ENCODE peak calls at places on chromosomes 3 and 15, in seven cellular contexts. One of them, this sample, is unnamed.

GRCh38 chr15:84108725-84109124 is 126.8 kb upstream of the GOLGA6L4 start:
- DNase-seq in hypothalamus: no peak
- DNase-seq in activated T-helper 1 cell treated with anti-CD3 and anti-CD28 coated beads, Interleukin-12 subunit alpha, Interleukin-12 subunit beta, Interleukin-2, Interleukin-4 antibody, amounts not matched to agents 30 ng/mL and 10 ng/mL and 1 ng/mL, durations not matched to agents 14 hours and 24 hours and 36 hours: no peak
- DNase-seq in central memory CD4-positive, alpha-beta T cell: no peak
- DNase-seq in dorsolateral prefrontal cortex: no peak
- DNase-seq in astrocyte of the spinal cord: no peak
- DNase-seq in progenitor cell of endocrine pancreas: no peak
- DNase-seq in this sample: no peak

GRCh38 chr3:113947372-113948014 is at the start of gene ZDHHC23:
- DNase-seq in hypothalamus: no peak
- DNase-seq in activated T-helper 1 cell treated with anti-CD3 and anti-CD28 coated beads, Interleukin-12 subunit alpha, Interleukin-12 subunit beta, Interleukin-2, Interleukin-4 antibody, amounts not matched to agents 30 ng/mL and 10 ng/mL and 1 ng/mL, durations not matched to agents 14 hours and 24 hours and 36 hours: peak
- DNase-seq in central memory CD4-positive, alpha-beta T cell: peak
- DNase-seq in dorsolateral prefrontal cortex: peak
- DNase-seq in astrocyte of the spinal cord: peak
- DNase-seq in progenitor cell of endocrine pancreas: peak
- DNase-seq in this sample: peak

GRCh38 chr3:35639251-35640185 is at the start of gene ARPP21:
- DNase-seq in hypothalamus: no peak
- DNase-seq in activated T-helper 1 cell treated with anti-CD3 and anti-CD28 coated beads, Interleukin-12 subunit alpha, Interleukin-12 subunit beta, Interleukin-2, Interleukin-4 antibody, amounts not matched to agents 30 ng/mL and 10 ng/mL and 1 ng/mL, durations not matched to agents 14 hours and 24 hours and 36 hours: no peak
- DNase-seq in central memory CD4-positive, alpha-beta T cell: no peak
- DNase-seq in dorsolateral prefrontal cortex: peak
- DNase-seq in astrocyte of the spinal cord: peak
- DNase-seq in progenitor cell of endocrine pancreas: peak
- DNase-seq in this sample: peak

GRCh38 chr15:27863000-27863399 is 236.1 kb downstream of the OCA2 start:
- DNase-seq in hypothalamus: no peak
- DNase-seq in activated T-helper 1 cell treated with anti-CD3 and anti-CD28 coated beads, Interleukin-12 subunit alpha, Interleukin-12 subunit beta, Interleukin-2, Interleukin-4 antibody, amounts not matched to agents 30 ng/mL and 10 ng/mL and 1 ng/mL, durations not matched to agents 14 hours and 24 hours and 36 hours: no peak
- DNase-seq in central memory CD4-positive, alpha-beta T cell: no peak
- DNase-seq in dorsolateral prefrontal cortex: no peak
- DNase-seq in astrocyte of the spinal cord: no peak
- DNase-seq in progenitor cell of endocrine pancreas: no peak
- DNase-seq in this sample: no peak

GRCh38 chr15:100570282-100570681 is 31.7 kb downstream of the LINS1 start:
- DNase-seq in hypothalamus: no peak
- DNase-seq in activated T-helper 1 cell treated with anti-CD3 and anti-CD28 coated beads, Interleukin-12 subunit alpha, Interleukin-12 subunit beta, Interleukin-2, Interleukin-4 antibody, amounts not matched to agents 30 ng/mL and 10 ng/mL and 1 ng/mL, durations not matched to agents 14 hours and 24 hours and 36 hours: no peak
- DNase-seq in central memory CD4-positive, alpha-beta T cell: no peak
- DNase-seq in dorsolateral prefrontal cortex: no peak
- DNase-seq in astrocyte of the spinal cord: no peak
- DNase-seq in progenitor cell of endocrine pancreas: no peak
- DNase-seq in this sample: no peak

GRCh38 chr3:178083906-178084823 is 452.1 kb upstream of the KCNMB2 start:
- DNase-seq in hypothalamus: no peak
- DNase-seq in activated T-helper 1 cell treated with anti-CD3 and anti-CD28 coated beads, Interleukin-12 subunit alpha, Interleukin-12 subunit beta, Interleukin-2, Interleukin-4 antibody, amounts not matched to agents 30 ng/mL and 10 ng/mL and 1 ng/mL, durations not matched to agents 14 hours and 24 hours and 36 hours: no peak
- DNase-seq in central memory CD4-positive, alpha-beta T cell: no peak
- DNase-seq in dorsolateral prefrontal cortex: no peak
- DNase-seq in astrocyte of the spinal cord: peak
- DNase-seq in progenitor cell of endocrine pancreas: no peak
- DNase-seq in this sample: no peak

GRCh38 chr15:22263738-22264137 is 183.4 kb downstream of the OR4M2 start:
- DNase-seq in hypothalamus: no peak
- DNase-seq in activated T-helper 1 cell treated with anti-CD3 and anti-CD28 coated beads, Interleukin-12 subunit alpha, Interleukin-12 subunit beta, Interleukin-2, Interleukin-4 antibody, amounts not matched to agents 30 ng/mL and 10 ng/mL and 1 ng/mL, durations not matched to agents 14 hours and 24 hours and 36 hours: no peak
- DNase-seq in central memory CD4-positive, alpha-beta T cell: no peak
- DNase-seq in dorsolateral prefrontal cortex: no peak
- DNase-seq in astrocyte of the spinal cord: no peak
- DNase-seq in progenitor cell of endocrine pancreas: no peak
- DNase-seq in this sample: no peak

GRCh38 chr3:188097786-188098185 is 56.2 kb upstream of the LPP start:
- DNase-seq in hypothalamus: no peak
- DNase-seq in activated T-helper 1 cell treated with anti-CD3 and anti-CD28 coated beads, Interleukin-12 subunit alpha, Interleukin-12 subunit beta, Interleukin-2, Interleukin-4 antibody, amounts not matched to agents 30 ng/mL and 10 ng/mL and 1 ng/mL, durations not matched to agents 14 hours and 24 hours and 36 hours: no peak
- DNase-seq in central memory CD4-positive, alpha-beta T cell: no peak
- DNase-seq in dorsolateral prefrontal cortex: no peak
- DNase-seq in astrocyte of the spinal cord: no peak
- DNase-seq in progenitor cell of endocrine pancreas: no peak
- DNase-seq in this sample: no peak

GRCh38 chr3:50154840-50155490 is at the start of gene SEMA3F:
- DNase-seq in hypothalamus: no peak
- DNase-seq in activated T-helper 1 cell treated with anti-CD3 and anti-CD28 coated beads, Interleukin-12 subunit alpha, Interleukin-12 subunit beta, Interleukin-2, Interleukin-4 antibody, amounts not matched to agents 30 ng/mL and 10 ng/mL and 1 ng/mL, durations not matched to agents 14 hours and 24 hours and 36 hours: peak
- DNase-seq in central memory CD4-positive, alpha-beta T cell: peak
- DNase-seq in dorsolateral prefrontal cortex: peak
- DNase-seq in astrocyte of the spinal cord: peak
- DNase-seq in progenitor cell of endocrine pancreas: peak
- DNase-seq in this sample: peak

GRCh38 chr15:101315736-101316135 is 20.7 kb upstream of the SNRPA1 start:
- DNase-seq in hypothalamus: no peak
- DNase-seq in activated T-helper 1 cell treated with anti-CD3 and anti-CD28 coated beads, Interleukin-12 subunit alpha, Interleukin-12 subunit beta, Interleukin-2, Interleukin-4 antibody, amounts not matched to agents 30 ng/mL and 10 ng/mL and 1 ng/mL, durations not matched to agents 14 hours and 24 hours and 36 hours: no peak
- DNase-seq in central memory CD4-positive, alpha-beta T cell: no peak
- DNase-seq in dorsolateral prefrontal cortex: no peak
- DNase-seq in astrocyte of the spinal cord: no peak
- DNase-seq in progenitor cell of endocrine pancreas: no peak
- DNase-seq in this sample: no peak

GRCh38 chr15:55197362-55197705 is 593 bp upstream of the RSL24D1 start:
- DNase-seq in hypothalamus: no peak
- DNase-seq in activated T-helper 1 cell treated with anti-CD3 and anti-CD28 coated beads, Interleukin-12 subunit alpha, Interleukin-12 subunit beta, Interleukin-2, Interleukin-4 antibody, amounts not matched to agents 30 ng/mL and 10 ng/mL and 1 ng/mL, durations not matched to agents 14 hours and 24 hours and 36 hours: no peak
- DNase-seq in central memory CD4-positive, alpha-beta T cell: no peak
- DNase-seq in dorsolateral prefrontal cortex: no peak
- DNase-seq in astrocyte of the spinal cord: no peak
- DNase-seq in progenitor cell of endocrine pancreas: no peak
- DNase-seq in this sample: no peak

GRCh38 chr3:195151866-195152526 is 119.0 kb downstream of the XXYLT1 start:
- DNase-seq in hypothalamus: no peak
- DNase-seq in activated T-helper 1 cell treated with anti-CD3 and anti-CD28 coated beads, Interleukin-12 subunit alpha, Interleukin-12 subunit beta, Interleukin-2, Interleukin-4 antibody, amounts not matched to agents 30 ng/mL and 10 ng/mL and 1 ng/mL, durations not matched to agents 14 hours and 24 hours and 36 hours: no peak
- DNase-seq in central memory CD4-positive, alpha-beta T cell: no peak
- DNase-seq in dorsolateral prefrontal cortex: no peak
- DNase-seq in astrocyte of the spinal cord: peak
- DNase-seq in progenitor cell of endocrine pancreas: no peak
- DNase-seq in this sample: no peak

GRCh38 chr3:172102123-172102882 is 62.9 kb downstream of the FNDC3B start:
- DNase-seq in hypothalamus: no peak
- DNase-seq in activated T-helper 1 cell treated with anti-CD3 and anti-CD28 coated beads, Interleukin-12 subunit alpha, Interleukin-12 subunit beta, Interleukin-2, Interleukin-4 antibody, amounts not matched to agents 30 ng/mL and 10 ng/mL and 1 ng/mL, durations not matched to agents 14 hours and 24 hours and 36 hours: no peak
- DNase-seq in central memory CD4-positive, alpha-beta T cell: peak
- DNase-seq in dorsolateral prefrontal cortex: no peak
- DNase-seq in astrocyte of the spinal cord: no peak
- DNase-seq in progenitor cell of endocrine pancreas: no peak
- DNase-seq in this sample: no peak

GRCh38 chr15:68469162-68470048 is 37.4 kb upstream of the ITGA11 start:
- DNase-seq in hypothalamus: no peak
- DNase-seq in activated T-helper 1 cell treated with anti-CD3 and anti-CD28 coated beads, Interleukin-12 subunit alpha, Interleukin-12 subunit beta, Interleukin-2, Interleukin-4 antibody, amounts not matched to agents 30 ng/mL and 10 ng/mL and 1 ng/mL, durations not matched to agents 14 hours and 24 hours and 36 hours: no peak
- DNase-seq in central memory CD4-positive, alpha-beta T cell: no peak
- DNase-seq in dorsolateral prefrontal cortex: no peak
- DNase-seq in astrocyte of the spinal cord: peak
- DNase-seq in progenitor cell of endocrine pancreas: no peak
- DNase-seq in this sample: no peak

GRCh38 chr3:50165388-50166308 is 10.5 kb downstream of the SEMA3F start:
- DNase-seq in hypothalamus: peak
- DNase-seq in activated T-helper 1 cell treated with anti-CD3 and anti-CD28 coated beads, Interleukin-12 subunit alpha, Interleukin-12 subunit beta, Interleukin-2, Interleukin-4 antibody, amounts not matched to agents 30 ng/mL and 10 ng/mL and 1 ng/mL, durations not matched to agents 14 hours and 24 hours and 36 hours: no peak
- DNase-seq in central memory CD4-positive, alpha-beta T cell: no peak
- DNase-seq in dorsolateral prefrontal cortex: peak
- DNase-seq in astrocyte of the spinal cord: peak
- DNase-seq in progenitor cell of endocrine pancreas: no peak
- DNase-seq in this sample: no peak

GRCh38 chr15:58951388-58952060 is 18.0 kb upstream of the SLTM start:
- DNase-seq in hypothalamus: no peak
- DNase-seq in activated T-helper 1 cell treated with anti-CD3 and anti-CD28 coated beads, Interleukin-12 subunit alpha, Interleukin-12 subunit beta, Interleukin-2, Interleukin-4 antibody, amounts not matched to agents 30 ng/mL and 10 ng/mL and 1 ng/mL, durations not matched to agents 14 hours and 24 hours and 36 hours: no peak
- DNase-seq in central memory CD4-positive, alpha-beta T cell: no peak
- DNase-seq in dorsolateral prefrontal cortex: no peak
- DNase-seq in astrocyte of the spinal cord: peak
- DNase-seq in progenitor cell of endocrine pancreas: no peak
- DNase-seq in this sample: no peak

GRCh38 chr3:51024765-51025681 is 350.3 kb downstream of the DOCK3 start:
- DNase-seq in hypothalamus: no peak
- DNase-seq in activated T-helper 1 cell treated with anti-CD3 and anti-CD28 coated beads, Interleukin-12 subunit alpha, Interleukin-12 subunit beta, Interleukin-2, Interleukin-4 antibody, amounts not matched to agents 30 ng/mL and 10 ng/mL and 1 ng/mL, durations not matched to agents 14 hours and 24 hours and 36 hours: peak
- DNase-seq in central memory CD4-positive, alpha-beta T cell: peak
- DNase-seq in dorsolateral prefrontal cortex: no peak
- DNase-seq in astrocyte of the spinal cord: no peak
- DNase-seq in progenitor cell of endocrine pancreas: no peak
- DNase-seq in this sample: peak

GRCh38 chr3:39177708-39178332 is 14.6 kb downstream of the XIRP1 start:
- DNase-seq in hypothalamus: peak
- DNase-seq in activated T-helper 1 cell treated with anti-CD3 and anti-CD28 coated beads, Interleukin-12 subunit alpha, Interleukin-12 subunit beta, Interleukin-2, Interleukin-4 antibody, amounts not matched to agents 30 ng/mL and 10 ng/mL and 1 ng/mL, durations not matched to agents 14 hours and 24 hours and 36 hours: peak
- DNase-seq in central memory CD4-positive, alpha-beta T cell: peak
- DNase-seq in dorsolateral prefrontal cortex: peak
- DNase-seq in astrocyte of the spinal cord: peak
- DNase-seq in progenitor cell of endocrine pancreas: peak
- DNase-seq in this sample: peak

GRCh38 chr3:149214702-149215101 is 6.9 kb downstream of the CP start:
- DNase-seq in hypothalamus: no peak
- DNase-seq in activated T-helper 1 cell treated with anti-CD3 and anti-CD28 coated beads, Interleukin-12 subunit alpha, Interleukin-12 subunit beta, Interleukin-2, Interleukin-4 antibody, amounts not matched to agents 30 ng/mL and 10 ng/mL and 1 ng/mL, durations not matched to agents 14 hours and 24 hours and 36 hours: no peak
- DNase-seq in central memory CD4-positive, alpha-beta T cell: no peak
- DNase-seq in dorsolateral prefrontal cortex: no peak
- DNase-seq in astrocyte of the spinal cord: no peak
- DNase-seq in progenitor cell of endocrine pancreas: no peak
- DNase-seq in this sample: no peak

GRCh38 chr15:51907136-51907862 is 64.3 kb downstream of the LEO1 start:
- DNase-seq in hypothalamus: no peak
- DNase-seq in activated T-helper 1 cell treated with anti-CD3 and anti-CD28 coated beads, Interleukin-12 subunit alpha, Interleukin-12 subunit beta, Interleukin-2, Interleukin-4 antibody, amounts not matched to agents 30 ng/mL and 10 ng/mL and 1 ng/mL, durations not matched to agents 14 hours and 24 hours and 36 hours: no peak
- DNase-seq in central memory CD4-positive, alpha-beta T cell: no peak
- DNase-seq in dorsolateral prefrontal cortex: no peak
- DNase-seq in astrocyte of the spinal cord: peak
- DNase-seq in progenitor cell of endocrine pancreas: no peak
- DNase-seq in this sample: no peak

GRCh38 chr3:40546811-40547210 is 22.1 kb downstream of the ZNF621 start:
- DNase-seq in hypothalamus: no peak
- DNase-seq in activated T-helper 1 cell treated with anti-CD3 and anti-CD28 coated beads, Interleukin-12 subunit alpha, Interleukin-12 subunit beta, Interleukin-2, Interleukin-4 antibody, amounts not matched to agents 30 ng/mL and 10 ng/mL and 1 ng/mL, durations not matched to agents 14 hours and 24 hours and 36 hours: no peak
- DNase-seq in central memory CD4-positive, alpha-beta T cell: no peak
- DNase-seq in dorsolateral prefrontal cortex: no peak
- DNase-seq in astrocyte of the spinal cord: peak
- DNase-seq in progenitor cell of endocrine pancreas: no peak
- DNase-seq in this sample: no peak

GRCh38 chr3:147408180-147409105 is 722 bp upstream of the ZIC1 start:
- DNase-seq in hypothalamus: no peak
- DNase-seq in activated T-helper 1 cell treated with anti-CD3 and anti-CD28 coated beads, Interleukin-12 subunit alpha, Interleukin-12 subunit beta, Interleukin-2, Interleukin-4 antibody, amounts not matched to agents 30 ng/mL and 10 ng/mL and 1 ng/mL, durations not matched to agents 14 hours and 24 hours and 36 hours: no peak
- DNase-seq in central memory CD4-positive, alpha-beta T cell: no peak
- DNase-seq in dorsolateral prefrontal cortex: no peak
- DNase-seq in astrocyte of the spinal cord: peak
- DNase-seq in progenitor cell of endocrine pancreas: no peak
- DNase-seq in this sample: no peak

GRCh38 chr3:102979682-102980378 is 545.0 kb downstream of the ZPLD1 start:
- DNase-seq in hypothalamus: no peak
- DNase-seq in activated T-helper 1 cell treated with anti-CD3 and anti-CD28 coated beads, Interleukin-12 subunit alpha, Interleukin-12 subunit beta, Interleukin-2, Interleukin-4 antibody, amounts not matched to agents 30 ng/mL and 10 ng/mL and 1 ng/mL, durations not matched to agents 14 hours and 24 hours and 36 hours: no peak
- DNase-seq in central memory CD4-positive, alpha-beta T cell: no peak
- DNase-seq in dorsolateral prefrontal cortex: no peak
- DNase-seq in astrocyte of the spinal cord: peak
- DNase-seq in progenitor cell of endocrine pancreas: no peak
- DNase-seq in this sample: no peak

GRCh38 chr15:20341901-20342605 is 199.5 kb downstream of the GOLGA6L6 start:
- DNase-seq in hypothalamus: no peak
- DNase-seq in activated T-helper 1 cell treated with anti-CD3 and anti-CD28 coated beads, Interleukin-12 subunit alpha, Interleukin-12 subunit beta, Interleukin-2, Interleukin-4 antibody, amounts not matched to agents 30 ng/mL and 10 ng/mL and 1 ng/mL, durations not matched to agents 14 hours and 24 hours and 36 hours: no peak
- DNase-seq in central memory CD4-positive, alpha-beta T cell: no peak
- DNase-seq in dorsolateral prefrontal cortex: peak
- DNase-seq in astrocyte of the spinal cord: no peak
- DNase-seq in progenitor cell of endocrine pancreas: peak
- DNase-seq in this sample: peak

This sample was measured in stimulated activated naive CD8-positive, alpha-beta T cell treated with anti-CD3 and anti-CD28 coated beads, Interleukin-15, amount 100 ng/mL, for 72 hours.